ENCODE peak calls at places on chromosomes 3 and 15, in six cellular contexts. One of them, this sample, is unnamed.

GRCh38 chr3:175585898-175586297 is 726.8 kb downstream of the NAALADL2 start:
- DNase-seq in ELF-1: no peak
- DNase-seq in right cardiac atrium: no peak
- DNase-seq in hepatic stellate cell: peak; percentile 48
- DNase-seq in Ammon's horn: no peak
- DNase-seq in activated T-cell treated with anti-CD3 and anti-CD28 coated beads for 4 hours: no peak
- DNase-seq in this sample: no peak

GRCh38 chr3:179272385-179272784 is 21.5 kb upstream of the KCNMB3 start:
- DNase-seq in ELF-1: no peak
- DNase-seq in right cardiac atrium: peak; percentile 39
- DNase-seq in hepatic stellate cell: no peak
- DNase-seq in Ammon's horn: no peak
- DNase-seq in activated T-cell treated with anti-CD3 and anti-CD28 coated beads for 4 hours: no peak
- DNase-seq in this sample: no peak

GRCh38 chr15:51708013-51708412 is 26.7 kb downstream of the SCG3 start:
- DNase-seq in ELF-1: no peak
- DNase-seq in right cardiac atrium: no peak
- DNase-seq in hepatic stellate cell: no peak
- DNase-seq in Ammon's horn: peak; percentile 23
- DNase-seq in activated T-cell treated with anti-CD3 and anti-CD28 coated beads for 4 hours: no peak
- DNase-seq in this sample: no peak

GRCh38 chr3:58063424-58063823 is 55.2 kb downstream of the FLNB start:
- DNase-seq in ELF-1: no peak
- DNase-seq in right cardiac atrium: peak; percentile 58
- DNase-seq in hepatic stellate cell: no peak
- DNase-seq in Ammon's horn: no peak
- DNase-seq in activated T-cell treated with anti-CD3 and anti-CD28 coated beads for 4 hours: no peak
- DNase-seq in this sample: no peak

GRCh38 chr3:185959609-185960517 is 22.0 kb upstream of the TRA2B start:
- DNase-seq in ELF-1: no peak
- DNase-seq in right cardiac atrium: no peak
- DNase-seq in hepatic stellate cell: no peak
- DNase-seq in Ammon's horn: no peak
- DNase-seq in activated T-cell treated with anti-CD3 and anti-CD28 coated beads for 4 hours: no peak
- DNase-seq in this sample: no peak

GRCh38 chr3:149886957-149887356 is 73.9 kb downstream of the RNF13 start:
- DNase-seq in ELF-1: no peak
- DNase-seq in right cardiac atrium: peak; percentile 29
- DNase-seq in hepatic stellate cell: no peak
- DNase-seq in Ammon's horn: no peak
- DNase-seq in activated T-cell treated with anti-CD3 and anti-CD28 coated beads for 4 hours: no peak
- DNase-seq in this sample: no peak

GRCh38 chr15:59738676-59739075 is 49.6 kb upstream of the BNIP2 start:
- DNase-seq in ELF-1: no peak
- DNase-seq in right cardiac atrium: no peak
- DNase-seq in hepatic stellate cell: no peak
- DNase-seq in Ammon's horn: no peak
- DNase-seq in activated T-cell treated with anti-CD3 and anti-CD28 coated beads for 4 hours: no peak
- DNase-seq in this sample: no peak

GRCh38 chr15:56244811-56245576 is 1.3 kb upstream of the RFX7 start:
- DNase-seq in ELF-1: peak; percentile 21
- DNase-seq in right cardiac atrium: peak; percentile 51
- DNase-seq in hepatic stellate cell: no peak
- DNase-seq in Ammon's horn: no peak
- DNase-seq in activated T-cell treated with anti-CD3 and anti-CD28 coated beads for 4 hours: peak; percentile 24
- DNase-seq in this sample: no peak

GRCh38 chr15:101615986-101616848 is 36.0 kb downstream of the TM2D3 start:
- DNase-seq in ELF-1: peak; percentile 94
- DNase-seq in right cardiac atrium: peak; percentile 93
- DNase-seq in hepatic stellate cell: peak; percentile 28
- DNase-seq in Ammon's horn: no peak
- DNase-seq in activated T-cell treated with anti-CD3 and anti-CD28 coated beads for 4 hours: no peak
- DNase-seq in this sample: peak; percentile 81

GRCh38 chr3:11539677-11540076 is 104.0 kb downstream of the VGLL4 start:
- DNase-seq in ELF-1: no peak
- DNase-seq in right cardiac atrium: no peak
- DNase-seq in hepatic stellate cell: no peak
- DNase-seq in Ammon's horn: no peak
- DNase-seq in activated T-cell treated with anti-CD3 and anti-CD28 coated beads for 4 hours: no peak
- DNase-seq in this sample: no peak

GRCh38 chr15:68559342-68560310 is 19.2 kb upstream of the CORO2B start:
- DNase-seq in ELF-1: peak; percentile 95
- DNase-seq in right cardiac atrium: peak; percentile 94
- DNase-seq in hepatic stellate cell: peak; percentile 85
- DNase-seq in Ammon's horn: peak; percentile 89
- DNase-seq in activated T-cell treated with anti-CD3 and anti-CD28 coated beads for 4 hours: peak; percentile 57
- DNase-seq in this sample: peak; percentile 83

GRCh38 chr3:31968927-31969418 is 12.1 kb downstream of the OSBPL10 start:
- DNase-seq in ELF-1: peak; percentile 45
- DNase-seq in right cardiac atrium: no peak
- DNase-seq in hepatic stellate cell: peak; percentile 85
- DNase-seq in Ammon's horn: no peak
- DNase-seq in activated T-cell treated with anti-CD3 and anti-CD28 coated beads for 4 hours: no peak
- DNase-seq in this sample: no peak

GRCh38 chr15:77870195-77871065 is 207.1 kb downstream of the TBC1D2B start:
- DNase-seq in ELF-1: peak; percentile 92
- DNase-seq in right cardiac atrium: peak; percentile 79
- DNase-seq in hepatic stellate cell: peak; percentile 66
- DNase-seq in Ammon's horn: peak; percentile 68
- DNase-seq in activated T-cell treated with anti-CD3 and anti-CD28 coated beads for 4 hours: peak; percentile 5
- DNase-seq in this sample: peak; percentile 47

GRCh38 chr3:62574499-62574898 is 201.1 kb upstream of the FEZF2 start:
- DNase-seq in ELF-1: no peak
- DNase-seq in right cardiac atrium: no peak
- DNase-seq in hepatic stellate cell: no peak
- DNase-seq in Ammon's horn: no peak
- DNase-seq in activated T-cell treated with anti-CD3 and anti-CD28 coated beads for 4 hours: no peak
- DNase-seq in this sample: no peak

GRCh38 chr3:159458010-159458409 is 530.6 kb upstream of the IL12A start:
- DNase-seq in ELF-1: no peak
- DNase-seq in right cardiac atrium: no peak
- DNase-seq in hepatic stellate cell: peak; percentile 67
- DNase-seq in Ammon's horn: no peak
- DNase-seq in activated T-cell treated with anti-CD3 and anti-CD28 coated beads for 4 hours: no peak
- DNase-seq in this sample: no peak

GRCh38 chr3:10551821-10552630 is 46.6 kb upstream of the ATP2B2 start:
- DNase-seq in ELF-1: no peak
- DNase-seq in right cardiac atrium: peak; percentile 75
- DNase-seq in hepatic stellate cell: no peak
- DNase-seq in Ammon's horn: peak; percentile 72
- DNase-seq in activated T-cell treated with anti-CD3 and anti-CD28 coated beads for 4 hours: peak; percentile 86
- DNase-seq in this sample: no peak

GRCh38 chr15:101543026-101543390 is 53.5 kb upstream of the PCSK6 start:
- DNase-seq in ELF-1: no peak
- DNase-seq in right cardiac atrium: no peak
- DNase-seq in hepatic stellate cell: no peak
- DNase-seq in Ammon's horn: no peak
- DNase-seq in activated T-cell treated with anti-CD3 and anti-CD28 coated beads for 4 hours: no peak
- DNase-seq in this sample: no peak

GRCh38 chr15:47983533-47983932 is 137.3 kb upstream of the SLC24A5 start:
- DNase-seq in ELF-1: no peak
- DNase-seq in right cardiac atrium: no peak
- DNase-seq in hepatic stellate cell: no peak
- DNase-seq in Ammon's horn: no peak
- DNase-seq in activated T-cell treated with anti-CD3 and anti-CD28 coated beads for 4 hours: no peak
- DNase-seq in this sample: no peak

GRCh38 chr3:129195731-129196256 is 12.1 kb upstream of the CNBP start:
- DNase-seq in ELF-1: peak; percentile 41
- DNase-seq in right cardiac atrium: peak; percentile 79
- DNase-seq in hepatic stellate cell: peak; percentile 86
- DNase-seq in Ammon's horn: peak; percentile 79
- DNase-seq in activated T-cell treated with anti-CD3 and anti-CD28 coated beads for 4 hours: no peak
- DNase-seq in this sample: peak; percentile 32

GRCh38 chr3:56357266-56357665 is 111.0 kb downstream of the ERC2 start:
- DNase-seq in ELF-1: peak; percentile 16
- DNase-seq in right cardiac atrium: no peak
- DNase-seq in hepatic stellate cell: no peak
- DNase-seq in Ammon's horn: no peak
- DNase-seq in activated T-cell treated with anti-CD3 and anti-CD28 coated beads for 4 hours: no peak
- DNase-seq in this sample: no peak

GRCh38 chr3:20047341-20047779 is 7.1 kb downstream of the KAT2B start:
- DNase-seq in ELF-1: no peak
- DNase-seq in right cardiac atrium: no peak
- DNase-seq in hepatic stellate cell: no peak
- DNase-seq in Ammon's horn: no peak
- DNase-seq in activated T-cell treated with anti-CD3 and anti-CD28 coated beads for 4 hours: no peak
- DNase-seq in this sample: no peak

GRCh38 chr3:16079519-16079918 is 95.0 kb upstream of the GALNT15 start:
- DNase-seq in ELF-1: no peak
- DNase-seq in right cardiac atrium: no peak
- DNase-seq in hepatic stellate cell: no peak
- DNase-seq in Ammon's horn: no peak
- DNase-seq in activated T-cell treated with anti-CD3 and anti-CD28 coated beads for 4 hours: no peak
- DNase-seq in this sample: no peak

GRCh38 chr3:112807685-112808084 is 39.0 kb downstream of the CD200R1L start:
- DNase-seq in ELF-1: no peak
- DNase-seq in right cardiac atrium: no peak
- DNase-seq in hepatic stellate cell: no peak
- DNase-seq in Ammon's horn: no peak
- DNase-seq in activated T-cell treated with anti-CD3 and anti-CD28 coated beads for 4 hours: no peak
- DNase-seq in this sample: no peak

GRCh38 chr3:11671648-11672100 is 28.0 kb upstream of the VGLL4 start:
- DNase-seq in ELF-1: no peak
- DNase-seq in right cardiac atrium: no peak
- DNase-seq in hepatic stellate cell: peak; percentile 59
- DNase-seq in Ammon's horn: peak; percentile 68
- DNase-seq in activated T-cell treated with anti-CD3 and anti-CD28 coated beads for 4 hours: no peak
- DNase-seq in this sample: peak; percentile 29

GRCh38 chr15:40441012-40441735 is 421 bp downstream of the BAHD1 start:
- DNase-seq in ELF-1: peak; percentile 63
- DNase-seq in right cardiac atrium: no peak
- DNase-seq in hepatic stellate cell: no peak
- DNase-seq in Ammon's horn: no peak
- DNase-seq in activated T-cell treated with anti-CD3 and anti-CD28 coated beads for 4 hours: peak; percentile 44
- DNase-seq in this sample: no peak

GRCh38 chr3:129657261-129658046 is 51.0 kb upstream of the PLXND1 start:
- DNase-seq in ELF-1: no peak
- DNase-seq in right cardiac atrium: no peak
- DNase-seq in hepatic stellate cell: no peak
- DNase-seq in Ammon's horn: no peak
- DNase-seq in activated T-cell treated with anti-CD3 and anti-CD28 coated beads for 4 hours: no peak
- DNase-seq in this sample: no peak

GRCh38 chr3:126930936-126931600 is 51.8 kb upstream of the PLXNA1 start:
- DNase-seq in ELF-1: no peak
- DNase-seq in right cardiac atrium: no peak
- DNase-seq in hepatic stellate cell: no peak
- DNase-seq in Ammon's horn: no peak
- DNase-seq in activated T-cell treated with anti-CD3 and anti-CD28 coated beads for 4 hours: no peak
- DNase-seq in this sample: no peak

GRCh38 chr3:50201573-50202315 is 3.3 kb upstream of the SLC38A3 start:
- DNase-seq in ELF-1: no peak
- DNase-seq in right cardiac atrium: no peak
- DNase-seq in hepatic stellate cell: no peak
- DNase-seq in Ammon's horn: no peak
- DNase-seq in activated T-cell treated with anti-CD3 and anti-CD28 coated beads for 4 hours: no peak
- DNase-seq in this sample: no peak

GRCh38 chr3:2356298-2356950 is 257.8 kb downstream of the CNTN4 start:
- DNase-seq in ELF-1: no peak
- DNase-seq in right cardiac atrium: no peak
- DNase-seq in hepatic stellate cell: no peak
- DNase-seq in Ammon's horn: no peak
- DNase-seq in activated T-cell treated with anti-CD3 and anti-CD28 coated beads for 4 hours: no peak
- DNase-seq in this sample: no peak

GRCh38 chr3:77038928-77039605 is 832 bp upstream of the ROBO2 start:
- DNase-seq in ELF-1: peak; percentile 25
- DNase-seq in right cardiac atrium: peak; percentile 37
- DNase-seq in hepatic stellate cell: no peak
- DNase-seq in Ammon's horn: peak; percentile 24
- DNase-seq in activated T-cell treated with anti-CD3 and anti-CD28 coated beads for 4 hours: no peak
- DNase-seq in this sample: no peak

GRCh38 chr3:157156844-157157635 is 2.9 kb downstream of the CCNL1 start:
- DNase-seq in ELF-1: no peak
- DNase-seq in right cardiac atrium: no peak
- DNase-seq in hepatic stellate cell: no peak
- DNase-seq in Ammon's horn: no peak
- DNase-seq in activated T-cell treated with anti-CD3 and anti-CD28 coated beads for 4 hours: no peak
- DNase-seq in this sample: no peak

GRCh38 chr3:28936154-28936553 is 344.7 kb upstream of the RBMS3 start:
- DNase-seq in ELF-1: no peak
- DNase-seq in right cardiac atrium: no peak
- DNase-seq in hepatic stellate cell: no peak
- DNase-seq in Ammon's horn: no peak
- DNase-seq in activated T-cell treated with anti-CD3 and anti-CD28 coated beads for 4 hours: no peak
- DNase-seq in this sample: no peak

GRCh38 chr15:42306681-42307080 is 33.4 kb upstream of the TMEM87A start:
- DNase-seq in ELF-1: no peak
- DNase-seq in right cardiac atrium: no peak
- DNase-seq in hepatic stellate cell: no peak
- DNase-seq in Ammon's horn: no peak
- DNase-seq in activated T-cell treated with anti-CD3 and anti-CD28 coated beads for 4 hours: no peak
- DNase-seq in this sample: no peak

GRCh38 chr3:196941846-196942225 is 492 bp downstream of the NCBP2 start:
- DNase-seq in ELF-1: no peak
- DNase-seq in right cardiac atrium: peak; percentile 69
- DNase-seq in hepatic stellate cell: peak; percentile 61
- DNase-seq in Ammon's horn: peak; percentile 43
- DNase-seq in activated T-cell treated with anti-CD3 and anti-CD28 coated beads for 4 hours: peak; percentile 54
- DNase-seq in this sample: peak; percentile 30

GRCh38 chr3:72082121-72082715 is 297.3 kb upstream of the PROK2 start:
- DNase-seq in ELF-1: peak; percentile 59
- DNase-seq in right cardiac atrium: no peak
- DNase-seq in hepatic stellate cell: no peak
- DNase-seq in Ammon's horn: peak; percentile 30
- DNase-seq in activated T-cell treated with anti-CD3 and anti-CD28 coated beads for 4 hours: no peak
- DNase-seq in this sample: no peak

GRCh38 chr3:170670504-170670903 is 84.6 kb upstream of the SLC7A14 start:
- DNase-seq in ELF-1: no peak
- DNase-seq in right cardiac atrium: no peak
- DNase-seq in hepatic stellate cell: no peak
- DNase-seq in Ammon's horn: no peak
- DNase-seq in activated T-cell treated with anti-CD3 and anti-CD28 coated beads for 4 hours: no peak
- DNase-seq in this sample: no peak

GRCh38 chr15:70088427-70088826 is 9.3 kb downstream of the TLE3 start:
- DNase-seq in ELF-1: no peak
- DNase-seq in right cardiac atrium: no peak
- DNase-seq in hepatic stellate cell: no peak
- DNase-seq in Ammon's horn: no peak
- DNase-seq in activated T-cell treated with anti-CD3 and anti-CD28 coated beads for 4 hours: no peak
- DNase-seq in this sample: no peak

This sample was measured in left ventricle myocardium inferior.